ENCODE peak calls at places on chromosomes 2 and 18, in five cellular contexts. J is activated CD4-positive, alpha-beta T cell treated with anti-CD3 and anti-CD28 coated beads, Interleukin-2, amount 50 U/mL, for 1 hour; T is activated CD4-positive, CD25-positive, alpha-beta regulatory T cell treated with anti-CD3 and anti-CD28 coated beads, Interleukin-2, amount 50 U/mL, for 16 hours; I is AG04449; Q is Karpas-422. C is an unnamed sample.

GRCh38 chr2:71502941-71503738 is 49.8 kb downstream of the DYSF start:
- DNase-seq in T (no peak), I (no peak), Q (no peak), J (no peak), C (no peak)

GRCh38 chr2:229191413-229191812 is 79.7 kb downstream of the PID1 start:
- DNase-seq in I (no peak), T (no peak), Q (no peak), J (no peak), C (no peak)

GRCh38 chr2:237721828-237722227 is 76.8 kb upstream of the RBM44 start:
- DNase-seq in J (no peak), Q (no peak), I (no peak), T (no peak), C (no peak)

GRCh38 chr2:86764661-86765307 is 25.9 kb downstream of the CD8A start:
- DNase-seq in Q (peak), J (no peak), I (no peak), T (no peak), C (peak)

GRCh38 chr2:152034257-152034801 is 64.5 kb downstream of the CACNB4 start:
- DNase-seq in T (no peak), Q (no peak), I (no peak), J (no peak), C (no peak)

GRCh38 chr2:182456784-182457183 is 29.9 kb upstream of the PDE1A start:
- DNase-seq in I (no peak), T (no peak), J (no peak), Q (no peak), C (no peak)

GRCh38 chr2:168431301-168432024 is 24.6 kb upstream of the CERS6 start:
- DNase-seq in Q (no peak), T (no peak), I (no peak), J (no peak), C (no peak)

GRCh38 chr2:70300771-70301343 is 1.0 kb downstream of the FAM136A start:
- DNase-seq in Q (no peak), T (no peak), I (no peak), J (no peak), C (no peak)

GRCh38 chr18:69787825-69788547 is 159.7 kb downstream of the CD226 start:
- DNase-seq in Q (no peak), J (no peak), T (no peak), I (peak), C (no peak)